ENCODE peak calls at places on chromosomes 13 and 19, in nine cellular contexts. B is H9, O is K562, S is HCT116, R is transverse colon, Z is GM23338, E is astrocyte of the spinal cord, G is SK-N-SH, V is left ventricle myocardium inferior. D is an unnamed sample.

GRCh38 chr19:38478273-38478971 is 44.9 kb downstream of the RYR1 start:
- DNase-seq in B (peak; percentile 56), O (peak; percentile 68), S (peak; percentile 35), R (no peak), Z (peak; percentile 39), E (no peak), G (peak; percentile 64), V (no peak), D (no peak)

GRCh38 chr19:7509625-7510024 is 6.3 kb upstream of the ZNF358 start:
- DNase-seq in B (peak; percentile 57), O (peak; percentile 76), S (no peak), R (no peak), Z (peak; percentile 80), E (no peak), G (no peak), V (no peak), D (peak; percentile 70)

GRCh38 chr19:57377498-57378146 is 12.0 kb upstream of the ZNF548 start:
- DNase-seq in B (no peak), O (no peak), S (no peak), R (no peak), Z (no peak), E (no peak), G (no peak), V (no peak), D (no peak)

GRCh38 chr13:41502676-41503075 is 45.3 kb downstream of the RGCC start:
- DNase-seq in B (no peak), O (no peak), S (no peak), R (peak; percentile 52), Z (no peak), E (no peak), G (no peak), V (no peak), D (no peak)

GRCh38 chr19:49340865-49341718 is 5.9 kb downstream of the CD37 start:
- DNase-seq in B (no peak), O (no peak), S (no peak), R (no peak), Z (no peak), E (no peak), G (no peak), V (no peak), D (no peak)

GRCh38 chr13:79237981-79238380 is 168.1 kb downstream of the RBM26 start:
- DNase-seq in B (no peak), O (no peak), S (no peak), R (no peak), Z (no peak), E (no peak), G (no peak), V (no peak), D (no peak)

GRCh38 chr13:65582160-65582559 is 1648.0 kb downstream of the PCDH9 start:
- DNase-seq in B (peak; percentile 30), O (no peak), S (no peak), R (no peak), Z (peak; percentile 4), E (no peak), G (no peak), V (no peak), D (no peak)

GRCh38 chr19:16327911-16328823 is 3.5 kb downstream of the KLF2 start:
- DNase-seq in B (no peak), O (peak; percentile 17), S (no peak), R (peak; percentile 75), Z (no peak), E (peak; percentile 38), G (no peak), V (peak; percentile 79), D (no peak)

GRCh38 chr13:29454931-29455481 is 140.5 kb downstream of the SLC7A1 start:
- DNase-seq in B (peak; percentile 62), O (peak; percentile 42), S (peak; percentile 24), R (no peak), Z (peak; percentile 63), E (no peak), G (no peak), V (no peak), D (no peak)

GRCh38 chr13:22801402-22802003 is 379.3 kb upstream of the SGCG start:
- DNase-seq in B (no peak), O (peak; percentile 30), S (no peak), R (no peak), Z (peak; percentile 56), E (no peak), G (no peak), V (no peak), D (no peak)

GRCh38 chr19:15769586-15769985 is 17.9 kb upstream of the OR10H5 start:
- DNase-seq in B (no peak), O (peak; percentile 24), S (no peak), R (no peak), Z (peak; percentile 1), E (no peak), G (no peak), V (no peak), D (no peak)

GRCh38 chr19:51690359-51691121 is 2.6 kb upstream of the SPACA6 start:
- DNase-seq in B (peak; percentile 83), O (peak; percentile 94), S (no peak), R (peak; percentile 59), Z (peak; percentile 84), E (peak; percentile 83), G (peak; percentile 84), V (peak; percentile 66), D (peak; percentile 89)

GRCh38 chr13:26377038-26377437 is 123.1 kb downstream of the CDK8 start:
- DNase-seq in B (peak; percentile 52), O (peak; percentile 18), S (peak; percentile 8), R (no peak), Z (peak; percentile 81), E (no peak), G (peak; percentile 38), V (no peak), D (peak; percentile 20)

GRCh38 chr13:113917096-113917495 is 53.2 kb upstream of the GAS6 start:
- DNase-seq in B (no peak), O (no peak), S (no peak), R (no peak), Z (no peak), E (no peak), G (no peak), V (no peak), D (no peak)

GRCh38 chr13:27830010-27830409 is 37.7 kb downstream of the GSX1 start:
- DNase-seq in B (peak; percentile 81), O (peak; percentile 53), S (peak; percentile 32), R (peak; percentile 71), Z (peak; percentile 80), E (peak; percentile 15), G (peak; percentile 86), V (peak; percentile 38), D (peak; percentile 88)

GRCh38 chr19:10643166-10643967 is 10.8 kb upstream of the ILF3 start:
- DNase-seq in B (peak; percentile 34), O (no peak), S (no peak), R (no peak), Z (no peak), E (no peak), G (peak; percentile 15), V (no peak), D (no peak)

GRCh38 chr19:51460164-51460992 is 2.1 kb upstream of the SIGLEC8 start:
- DNase-seq in B (peak; percentile 47), O (peak; percentile 78), S (no peak), R (no peak), Z (peak; percentile 77), E (no peak), G (peak; percentile 58), V (no peak), D (no peak)

GRCh38 chr13:100694722-100695644 is 20.4 kb upstream of the TMTC4 start:
- DNase-seq in B (peak; percentile 84), O (peak; percentile 72), S (peak; percentile 60), R (peak; percentile 31), Z (peak; percentile 87), E (peak; percentile 80), G (peak; percentile 58), V (no peak), D (peak; percentile 48)

GRCh38 chr19:30060872-30061556 is 119.0 kb downstream of the URI1 start:
- DNase-seq in B (no peak), O (peak; percentile 44), S (no peak), R (no peak), Z (no peak), E (no peak), G (peak; percentile 59), V (no peak), D (no peak)

GRCh38 chr19:1914826-1915341 is 9.7 kb downstream of the ADAT3 start:
- DNase-seq in B (no peak), O (no peak), S (no peak), R (no peak), Z (no peak), E (no peak), G (no peak), V (no peak), D (no peak)

GRCh38 chr13:20190481-20191310 is 2.0 kb downstream of the GJB2 start:
- DNase-seq in B (no peak), O (no peak), S (no peak), R (no peak), Z (no peak), E (peak; percentile 70), G (no peak), V (no peak), D (no peak)

GRCh38 chr13:27280009-27280646 is 9.5 kb downstream of the RASL11A start:
- DNase-seq in B (peak; percentile 22), O (no peak), S (no peak), R (no peak), Z (no peak), E (peak; percentile 45), G (no peak), V (no peak), D (no peak)

GRCh38 chr19:38095411-38096308 is 128.4 kb downstream of the DPF1 start:
- DNase-seq in B (peak; percentile 83), O (peak; percentile 85), S (peak; percentile 40), R (peak; percentile 66), Z (peak; percentile 92), E (peak; percentile 71), G (peak; percentile 74), V (peak; percentile 59), D (peak; percentile 82)

GRCh38 chr19:670609-671075 is 5.5 kb upstream of the FSTL3 start:
- DNase-seq in B (peak; percentile 63), O (no peak), S (no peak), R (no peak), Z (peak; percentile 83), E (no peak), G (no peak), V (no peak), D (no peak)
- TF ChIP-seq CTCF in B (peak; percentile 56), O (no peak), S (peak; percentile 29), R (no peak), Z (peak; percentile 48), E (no peak), G (no peak), V (no peak), D (no peak)

GRCh38 chr19:46620716-46621115 is 4.2 kb downstream of the PTGIR start:
- DNase-seq in B (no peak), O (no peak), S (no peak), R (no peak), Z (no peak), E (no peak), G (peak; percentile 82), V (no peak), D (no peak)
- TF ChIP-seq CTCF in B (no peak), O (no peak), S (no peak), R (no peak), Z (no peak), E (no peak), G (no peak), V (no peak), D (no peak)

GRCh38 chr13:81142306-81142999 is 801.5 kb upstream of the SPRY2 start:
- DNase-seq in B (no peak), O (no peak), S (no peak), R (no peak), Z (peak; percentile 28), E (no peak), G (no peak), V (no peak), D (no peak)
- TF ChIP-seq CTCF in B (peak; percentile 48), O (no peak), S (peak; percentile 7), R (no peak), Z (peak; percentile 44), E (no peak), G (peak; percentile 16), V (no peak), D (no peak)

GRCh38 chr19:54439174-54439851 is 9.7 kb upstream of the LENG8 start:
- DNase-seq in B (peak; percentile 83), O (peak; percentile 47), S (no peak), R (no peak), Z (peak; percentile 93), E (peak; percentile 50), G (peak; percentile 63), V (no peak), D (peak; percentile 63)
- TF ChIP-seq CTCF in B (peak; percentile 75), O (peak; percentile 59), S (peak; percentile 59), R (no peak), Z (peak; percentile 71), E (peak; percentile 71), G (peak; percentile 52), V (peak; percentile 44), D (peak; percentile 46)